ENCODE peak calls at places on chromosomes 16 and 17, in four cellular contexts. O is GM13977, X is PC-3, E is psoas muscle. R is an unnamed sample.

GRCh38 chr17:31511583-31511982 is 120.1 kb downstream of the RAB11FIP4 start:
- DNase-seq in O (no peak), X (no peak), E (no peak), R (no peak)

GRCh38 chr16:80350066-80350465 is 190.7 kb upstream of the DYNLRB2 start:
- DNase-seq in O (no peak), X (no peak), E (no peak), R (no peak)

GRCh38 chr16:535446-536405 is 8.2 kb downstream of the CAPN15 start:
- DNase-seq in O (no peak), X (peak; percentile 84), E (peak; percentile 82), R (no peak)

GRCh38 chr17:79315282-79316106 is 240.9 kb downstream of the ENGASE start:
- DNase-seq in O (no peak), X (no peak), E (no peak), R (no peak)

GRCh38 chr17:79444226-79444625 is 166.6 kb downstream of the RBFOX3 start:
- DNase-seq in O (no peak), X (no peak), E (no peak), R (no peak)

GRCh38 chr17:77206557-77206956 is 65.8 kb downstream of the SEC14L1 start:
- DNase-seq in O (no peak), X (no peak), E (no peak), R (no peak)

GRCh38 chr17:80750263-80750662 is 205.6 kb downstream of the RPTOR start:
- DNase-seq in O (no peak), X (no peak), E (no peak), R (no peak)

GRCh38 chr16:56675685-56676210 is 6.1 kb downstream of the MT1H start:
- DNase-seq in O (no peak), X (no peak), E (no peak), R (no peak)

GRCh38 chr16:1839554-1839953 is 12.5 kb downstream of the FAHD1 start:
- DNase-seq in O (no peak), X (no peak), E (no peak), R (no peak)

GRCh38 chr17:60901222-60901621 is 223.6 kb downstream of the BCAS3 start:
- DNase-seq in O (no peak), X (peak; percentile 17), E (no peak), R (no peak)
- TF ChIP-seq CTCF in O (no peak), X (peak; percentile 46), E (no peak), R (no peak)

GRCh38 chr17:7186241-7186640 is 7.1 kb upstream of the ASGR1 start:
- DNase-seq in O (no peak), X (no peak), E (no peak), R (no peak)
- TF ChIP-seq CTCF in O (peak; percentile 15), X (no peak), E (no peak), R (peak; percentile 18)

GRCh38 chr16:24568392-24568791 is 29.0 kb downstream of the RBBP6 start:
- DNase-seq in O (no peak), X (peak; percentile 39), E (no peak), R (no peak)
- TF ChIP-seq CTCF in O (no peak), X (peak; percentile 57), E (peak; percentile 13), R (peak; percentile 24)

GRCh38 chr16:88744839-88745521 is 38.7 kb downstream of the CTU2 start:
- DNase-seq in O (no peak), X (no peak), E (no peak), R (no peak)

GRCh38 chr16:88742896-88743605 is 36.7 kb downstream of the CTU2 start:
- DNase-seq in O (no peak), X (no peak), E (no peak), R (no peak)

GRCh38 chr16:88741368-88741767 is 35.1 kb downstream of the CTU2 start:
- DNase-seq in O (no peak), X (no peak), E (no peak), R (no peak)

GRCh38 chr16:88744520-88744835 is 38.2 kb downstream of the CTU2 start:
- DNase-seq in O (no peak), X (no peak), E (no peak), R (no peak)

GRCh38 chr16:88743693-88744519 is 37.6 kb downstream of the CTU2 start:
- DNase-seq in O (peak; percentile 82), X (peak; percentile 65), E (peak; percentile 84), R (peak; percentile 93)
- TF ChIP-seq CTCF in O (peak; percentile 85), X (peak; percentile 82), E (peak; percentile 82), R (peak; percentile 93)

GRCh38 chr16:85514295-85514600 is 98.9 kb upstream of the GSE1 start:
- DNase-seq in O (no peak), X (peak; percentile 65), E (peak; percentile 67), R (peak; percentile 89)
- TF ChIP-seq CTCF in O (no peak), X (no peak), E (no peak), R (no peak)

DNA sequence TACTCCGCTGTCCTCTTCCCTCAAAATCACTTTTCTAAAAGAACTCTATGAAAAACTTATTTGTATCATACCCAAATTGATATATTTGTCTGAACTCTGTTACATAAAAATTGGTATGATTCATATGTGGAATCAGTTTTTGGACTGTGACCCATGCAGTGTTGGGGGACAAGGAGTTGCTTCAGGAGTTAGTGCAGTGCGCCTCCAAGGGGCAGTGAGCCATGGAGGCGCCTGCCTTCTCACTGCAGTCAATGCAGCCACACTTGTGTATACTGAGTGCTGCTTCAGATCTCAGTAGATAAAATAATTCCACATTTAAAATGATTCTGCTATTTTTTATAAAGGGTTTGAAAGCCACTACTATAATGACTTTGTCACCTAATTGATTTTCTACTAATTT is 32.5 kb downstream of the DGKE start:
- DNase-seq in O (no peak), X (no peak), E (no peak), R (no peak)
- TF ChIP-seq CTCF in O (peak; percentile 30), X (peak; percentile 52), E (no peak), R (peak; percentile 12)

GRCh38 chr17:10513284-10514067 is 4.9 kb downstream of the MYH1 start:
- DNase-seq in O (no peak), X (no peak), E (no peak), R (no peak)

GRCh38 chr17:10518271-10519037 is at the start of gene MYH1:
- DNase-seq in O (no peak), X (no peak), E (no peak), R (no peak)

GRCh38 chr17:10516065-10516464 is 2.3 kb downstream of the MYH1 start:
- DNase-seq in O (no peak), X (no peak), E (no peak), R (no peak)

GRCh38 chr17:10516638-10517037 is 1.7 kb downstream of the MYH1 start:
- DNase-seq in O (no peak), X (no peak), E (no peak), R (no peak)

GRCh38 chr17:10512856-10513255 is 5.5 kb downstream of the MYH1 start:
- DNase-seq in O (no peak), X (no peak), E (no peak), R (no peak)
- TF ChIP-seq CTCF in O (no peak), X (no peak), E (no peak), R (no peak)

GRCh38 chr16:50457979-50458461 is 89.2 kb upstream of the BRD7 start:
- DNase-seq in O (no peak), X (no peak), E (no peak), R (no peak)
- TF ChIP-seq CTCF in O (no peak), X (no peak), E (no peak), R (no peak)

R was measured in upper lobe of right lung.